ENCODE peak calls at places on chromosomes 3 and 15, in seven cellular contexts. M, S, R, H, L, Z and N are unnamed samples.

GRCh38 chr15:69662668-69663000 is 210.0 kb downstream of the RPLP1 start:
- DNase-seq in Z (no peak), S (no peak), M (no peak), L (no peak), R (no peak), H (no peak), N (no peak)

GRCh38 chr3:43366466-43366865 is 80.1 kb downstream of the SNRK start:
- DNase-seq in H (no peak), R (no peak), M (no peak), S (no peak), L (no peak), Z (no peak), N (no peak)

GRCh38 chr3:128496602-128497304 is 3.8 kb upstream of the GATA2 start:
- DNase-seq in R (no peak), M (no peak), Z (no peak), S (no peak), H (no peak), L (no peak), N (peak; percentile 55)

GRCh38 chr3:170493712-170494182 is 75.1 kb downstream of the CLDN11 start:
- DNase-seq in H (no peak), Z (no peak), S (no peak), R (peak; percentile 64), M (no peak), L (no peak), N (no peak)

GRCh38 chr15:60350121-60350520 is 47.7 kb downstream of the ANXA2 start:
- DNase-seq in L (no peak), R (no peak), Z (no peak), S (no peak), H (no peak), M (no peak), N (no peak)

GRCh38 chr15:100043069-100043641 is 298.6 kb downstream of the ADAMTS17 start:
- DNase-seq in M (peak; percentile 40), H (peak; percentile 62), L (no peak), R (peak; percentile 75), S (peak; percentile 22), Z (peak; percentile 86), N (no peak)

GRCh38 chr15:36737430-36737891 is 158.0 kb downstream of the CDIN1 start:
- DNase-seq in Z (peak; percentile 79), R (peak; percentile 29), S (no peak), H (peak; percentile 25), M (no peak), L (no peak), N (no peak)

GRCh38 chr15:96333194-96334016 is 2.9 kb downstream of the NR2F2 start:
- DNase-seq in R (peak; percentile 59), L (no peak), M (no peak), Z (peak; percentile 43), S (no peak), H (no peak), N (peak; percentile 53)

GRCh38 chr3:10548997-10549396 is 43.6 kb upstream of the ATP2B2 start:
- DNase-seq in H (no peak), R (no peak), S (no peak), Z (peak; percentile 38), M (no peak), L (no peak), N (peak; percentile 5)

GRCh38 chr3:116093374-116093773 is 351.9 kb downstream of the LSAMP start:
- DNase-seq in S (no peak), Z (no peak), H (no peak), M (no peak), R (no peak), L (no peak), N (no peak)

GRCh38 chr3:39130026-39130425 is 22.5 kb downstream of the TTC21A start:
- DNase-seq in M (no peak), H (no peak), Z (no peak), L (no peak), R (no peak), S (no peak), N (no peak)

GRCh38 chr15:29008846-29009245 is 123.1 kb downstream of the APBA2 start:
- DNase-seq in S (no peak), H (no peak), L (no peak), M (no peak), Z (no peak), R (no peak), N (no peak)

GRCh38 chr3:66499881-66500574 is 794 bp downstream of the LRIG1 start:
- DNase-seq in R (peak; percentile 19), Z (peak; percentile 40), S (no peak), L (peak; percentile 40), M (no peak), H (no peak), N (peak; percentile 47)

GRCh38 chr3:139520028-139520737 is 19.4 kb downstream of the RBP1 start:
- DNase-seq in Z (no peak), H (no peak), M (peak; percentile 88), L (peak; percentile 8), R (peak; percentile 35), S (no peak), N (no peak)

GRCh38 chr3:153658151-153658550 is 463.0 kb upstream of the ARHGEF26 start:
- DNase-seq in L (no peak), S (no peak), H (no peak), R (peak; percentile 42), Z (no peak), M (peak; percentile 64), N (no peak)

GRCh38 chr3:16897254-16897926 is 12.6 kb downstream of the PLCL2 start:
- DNase-seq in S (no peak), L (peak; percentile 91), R (no peak), M (no peak), Z (peak; percentile 71), H (peak; percentile 61), N (no peak)

GRCh38 chr3:16288664-16289063 is 23.7 kb downstream of the OXNAD1 start:
- DNase-seq in R (no peak), H (no peak), M (peak; percentile 18), L (no peak), Z (no peak), S (no peak), N (no peak)

GRCh38 chr15:42100021-42100800 is 5.8 kb upstream of the PLA2G4D start:
- DNase-seq in L (no peak), H (no peak), Z (peak; percentile 91), R (no peak), M (peak; percentile 15), S (no peak), N (no peak)

GRCh38 chr3:135927170-135927569 is 38.4 kb upstream of the PPP2R3A start:
- DNase-seq in H (peak; percentile 56), R (no peak), Z (peak; percentile 76), M (no peak), L (no peak), S (no peak), N (no peak)

GRCh38 chr3:155424041-155424605 is 130.6 kb upstream of the STRIT1 start:
- DNase-seq in M (no peak), S (no peak), H (no peak), L (no peak), Z (no peak), R (no peak), N (no peak)

GRCh38 chr3:102745881-102746280 is 311.1 kb downstream of the ZPLD1 start:
- DNase-seq in L (no peak), M (no peak), R (peak; percentile 5), Z (peak; percentile 40), S (no peak), H (no peak), N (no peak)

GRCh38 chr3:160941885-160942494 is 163.2 kb downstream of the B3GALNT1 start:
- DNase-seq in M (no peak), S (peak; percentile 13), R (peak; percentile 83), L (peak; percentile 64), Z (peak; percentile 73), H (peak; percentile 43), N (peak; percentile 69)

GRCh38 chr3:139173372-139174108 is 128.8 kb upstream of the PRR23C start:
- DNase-seq in S (no peak), R (peak; percentile 11), Z (peak; percentile 42), L (no peak), H (no peak), M (peak; percentile 43), N (no peak)

GRCh38 chr3:23829242-23829934 is 23.6 kb downstream of the UBE2E1 start:
- DNase-seq in H (no peak), L (peak; percentile 64), M (peak; percentile 85), Z (no peak), S (no peak), R (no peak), N (no peak)

GRCh38 chr3:126535636-126536035 is 11.7 kb downstream of the CHST13 start:
- DNase-seq in S (no peak), H (no peak), L (no peak), M (no peak), R (no peak), Z (no peak), N (no peak)

GRCh38 chr3:129001817-129002572 is 891 bp downstream of the EFCC1 start:
- DNase-seq in L (peak; percentile 27), Z (peak; percentile 27), S (no peak), H (no peak), M (no peak), R (no peak), N (no peak)

GRCh38 chr3:55481918-55482495 is 5.1 kb downstream of the WNT5A start:
- DNase-seq in S (no peak), M (no peak), R (peak; percentile 30), Z (peak; percentile 85), H (no peak), L (no peak), N (no peak)

GRCh38 chr15:24772256-24772655 is 96.7 kb downstream of the NPAP1 start:
- DNase-seq in R (no peak), M (no peak), S (no peak), H (no peak), Z (no peak), L (no peak), N (no peak)

GRCh38 chr3:72116226-72116625 is 331.3 kb upstream of the PROK2 start:
- DNase-seq in L (no peak), Z (no peak), R (no peak), H (no peak), M (no peak), S (no peak), N (no peak)

GRCh38 chr15:31776039-31776438 is 254.3 kb upstream of the CHRNA7 start:
- DNase-seq in Z (no peak), R (no peak), M (no peak), L (no peak), S (no peak), H (no peak), N (no peak)

GRCh38 chr3:134796313-134797079 is 1.4 kb downstream of the EPHB1 start:
- DNase-seq in M (no peak), R (no peak), L (no peak), H (no peak), Z (peak; percentile 15), S (no peak), N (peak; percentile 48)

GRCh38 chr3:171129827-171130226 is 103.3 kb upstream of the SLC2A2 start:
- DNase-seq in R (peak; percentile 39), S (no peak), L (no peak), Z (peak; percentile 67), H (no peak), M (no peak), N (no peak)